ENCODE peak calls at places on chromosomes 3 and 15, in eight cellular contexts. H, I, Q, V, D, F, G and O are unnamed samples.

GRCh38 chr3:192864943-192865342 is 52.7 kb downstream of the MB21D2 start:
- DNase-seq in H (no peak), I (peak), Q (no peak), V (no peak), D (no peak), F (no peak), G (no peak), O (no peak)

GRCh38 chr3:194587438-194587931 is 45.7 kb downstream of the TMEM44 start:
- DNase-seq in H (no peak), I (peak), Q (no peak), V (no peak), D (peak), F (no peak), G (peak), O (no peak)

GRCh38 chr15:25170113-25170731 is 215.4 kb downstream of the SNRPN start:
- DNase-seq in H (no peak), I (no peak), Q (no peak), V (no peak), D (no peak), F (no peak), G (peak), O (no peak)

GRCh38 chr3:172777901-172778300 is 27.4 kb downstream of the ECT2 start:
- DNase-seq in H (no peak), I (no peak), Q (no peak), V (no peak), D (no peak), F (no peak), G (no peak), O (no peak)

GRCh38 chr3:40713795-40714194 is 189.0 kb downstream of the ZNF621 start:
- DNase-seq in H (no peak), I (no peak), Q (no peak), V (no peak), D (no peak), F (no peak), G (no peak), O (no peak)

GRCh38 chr3:45154641-45155147 is 8.5 kb upstream of the CDCP1 start:
- DNase-seq in H (no peak), I (peak), Q (peak), V (no peak), D (peak), F (no peak), G (no peak), O (no peak)

GRCh38 chr3:44529927-44530326 is 25.1 kb upstream of the ZKSCAN7 start:
- DNase-seq in H (no peak), I (peak), Q (no peak), V (no peak), D (no peak), F (no peak), G (no peak), O (no peak)

GRCh38 chr15:75695634-75696302 is 16.9 kb downstream of the CSPG4 start:
- DNase-seq in H (no peak), I (no peak), Q (no peak), V (no peak), D (no peak), F (no peak), G (no peak), O (no peak)

GRCh38 chr3:126087552-126088175 is 3.7 kb upstream of the SLC41A3 start:
- DNase-seq in H (no peak), I (no peak), Q (no peak), V (peak), D (no peak), F (no peak), G (no peak), O (no peak)

GRCh38 chr3:7410782-7411181 is 549.9 kb downstream of the GRM7 start:
- DNase-seq in H (no peak), I (no peak), Q (no peak), V (no peak), D (no peak), F (no peak), G (no peak), O (no peak)

GRCh38 chr3:133292251-133292650 is 107.6 kb upstream of the BFSP2 start:
- DNase-seq in H (no peak), I (no peak), Q (no peak), V (no peak), D (no peak), F (no peak), G (no peak), O (no peak)

GRCh38 chr15:43912991-43913927 is 86.5 kb downstream of the WDR76 start:
- DNase-seq in H (peak), I (peak), Q (peak), V (no peak), D (peak), F (no peak), G (no peak), O (no peak)

GRCh38 chr15:40050788-40051615 is 12.0 kb upstream of the SRP14 start:
- DNase-seq in H (no peak), I (no peak), Q (no peak), V (peak), D (peak), F (no peak), G (peak), O (no peak)

GRCh38 chr3:4977001-4977888 is 2.0 kb upstream of the BHLHE40 start:
- DNase-seq in H (peak), I (peak), Q (no peak), V (peak), D (peak), F (peak), G (peak), O (peak)

GRCh38 chr3:131543714-131544113 is 40.9 kb upstream of the MRPL3 start:
- DNase-seq in H (peak), I (peak), Q (no peak), V (no peak), D (peak), F (peak), G (peak), O (no peak)

GRCh38 chr3:165852150-165852549 is 14.9 kb upstream of the BCHE start:
- DNase-seq in H (no peak), I (no peak), Q (no peak), V (no peak), D (no peak), F (no peak), G (no peak), O (no peak)

GRCh38 chr15:58357529-58358476 is 74.0 kb upstream of the LIPC start:
- DNase-seq in H (no peak), I (peak), Q (no peak), V (no peak), D (peak), F (no peak), G (no peak), O (peak)

GRCh38 chr15:85788796-85789495 is 5.8 kb downstream of the KLHL25 start:
- DNase-seq in H (no peak), I (no peak), Q (no peak), V (no peak), D (no peak), F (no peak), G (peak), O (no peak)

GRCh38 chr3:64327039-64327804 is 102.0 kb upstream of the PRICKLE2 start:
- DNase-seq in H (peak), I (peak), Q (no peak), V (no peak), D (no peak), F (no peak), G (no peak), O (no peak)

GRCh38 chr3:180358179-180358578 is 243.8 kb upstream of the TTC14 start:
- DNase-seq in H (peak), I (no peak), Q (no peak), V (no peak), D (peak), F (no peak), G (no peak), O (no peak)

GRCh38 chr3:32238816-32239637 is 547 bp downstream of the CMTM8 start:
- DNase-seq in H (peak), I (peak), Q (no peak), V (no peak), D (peak), F (no peak), G (no peak), O (peak)

GRCh38 chr15:40388941-40389823 is 6.7 kb downstream of the KNSTRN start:
- DNase-seq in H (no peak), I (peak), Q (no peak), V (no peak), D (no peak), F (no peak), G (peak), O (no peak)

GRCh38 chr15:68924866-68925599 is 5.3 kb upstream of the SPESP1 start:
- DNase-seq in H (peak), I (peak), Q (peak), V (peak), D (peak), F (no peak), G (peak), O (peak)

GRCh38 chr3:144923051-144923450 is 951.4 kb downstream of the DIPK2A start:
- DNase-seq in H (no peak), I (peak), Q (no peak), V (no peak), D (no peak), F (no peak), G (no peak), O (no peak)

GRCh38 chr15:91940466-91941381 is 87.2 kb downstream of the SLCO3A1 start:
- DNase-seq in H (no peak), I (no peak), Q (no peak), V (no peak), D (no peak), F (no peak), G (peak), O (no peak)

GRCh38 chr3:44355634-44356033 is 17.1 kb downstream of the TCAIM start:
- DNase-seq in H (peak), I (peak), Q (no peak), V (no peak), D (peak), F (peak), G (no peak), O (no peak)

GRCh38 chr3:151091685-151092352 is 6.4 kb downstream of the MED12L start:
- DNase-seq in H (no peak), I (no peak), Q (no peak), V (no peak), D (peak), F (no peak), G (no peak), O (no peak)

GRCh38 chr3:71301001-71301400 is 282.5 kb downstream of the FOXP1 start:
- DNase-seq in H (no peak), I (no peak), Q (no peak), V (no peak), D (no peak), F (no peak), G (no peak), O (no peak)

GRCh38 chr3:171459130-171459941 is 869 bp downstream of the TNIK start:
- DNase-seq in H (no peak), I (peak), Q (no peak), V (peak), D (peak), F (no peak), G (peak), O (peak)

GRCh38 chr3:100912571-100912970 is 80.7 kb downstream of the ABI3BP start:
- DNase-seq in H (no peak), I (no peak), Q (no peak), V (no peak), D (no peak), F (no peak), G (no peak), O (no peak)

GRCh38 chr3:55468251-55468650 is 18.9 kb downstream of the WNT5A start:
- DNase-seq in H (no peak), I (no peak), Q (no peak), V (no peak), D (peak), F (no peak), G (no peak), O (no peak)

GRCh38 chr15:78098131-78098755 is 5.9 kb downstream of the SH2D7 start:
- DNase-seq in H (no peak), I (no peak), Q (no peak), V (no peak), D (no peak), F (no peak), G (peak), O (no peak)

GRCh38 chr3:106302451-106303221 is 433.8 kb upstream of the CBLB start:
- DNase-seq in H (no peak), I (no peak), Q (no peak), V (no peak), D (no peak), F (no peak), G (no peak), O (peak)

GRCh38 chr3:35528728-35529127 is 110.6 kb upstream of the ARPP21 start:
- DNase-seq in H (no peak), I (no peak), Q (peak), V (no peak), D (peak), F (no peak), G (no peak), O (no peak)

GRCh38 chr3:157356541-157356940 is 80.1 kb upstream of the PTX3 start:
- DNase-seq in H (no peak), I (no peak), Q (no peak), V (no peak), D (no peak), F (no peak), G (no peak), O (no peak)

GRCh38 chr3:152183473-152183872 is 85.3 kb upstream of the MBNL1 start:
- DNase-seq in H (no peak), I (peak), Q (peak), V (peak), D (no peak), F (no peak), G (no peak), O (peak)

GRCh38 chr15:62698646-62699045 is 343.9 kb upstream of the TPM1 start:
- DNase-seq in H (no peak), I (no peak), Q (no peak), V (no peak), D (no peak), F (no peak), G (no peak), O (no peak)

GRCh38 chr15:69390575-69390974 is 23.6 kb upstream of the KIF23 start:
- DNase-seq in H (peak), I (no peak), Q (peak), V (no peak), D (peak), F (no peak), G (no peak), O (no peak)

GRCh38 chr3:13480340-13481318 is 523 bp downstream of the HDAC11 start:
- DNase-seq in H (no peak), I (no peak), Q (no peak), V (no peak), D (peak), F (no peak), G (peak), O (no peak)

GRCh38 chr3:9787714-9788113 is 4.6 kb downstream of the TADA3 start:
- DNase-seq in H (no peak), I (no peak), Q (no peak), V (no peak), D (peak), F (no peak), G (no peak), O (no peak)

GRCh38 chr3:58518304-58518789 is 18.6 kb downstream of the ACOX2 start:
- DNase-seq in H (no peak), I (no peak), Q (no peak), V (peak), D (no peak), F (no peak), G (no peak), O (no peak)

GRCh38 chr3:58521917-58522680 is 14.9 kb downstream of the ACOX2 start:
- DNase-seq in H (no peak), I (no peak), Q (no peak), V (peak), D (no peak), F (no peak), G (no peak), O (no peak)

GRCh38 chr3:58521002-58521670 is 15.9 kb downstream of the ACOX2 start:
- DNase-seq in H (no peak), I (no peak), Q (no peak), V (peak), D (no peak), F (no peak), G (no peak), O (no peak)

GRCh38 chr3:58520403-58520784 is 16.6 kb downstream of the ACOX2 start:
- DNase-seq in H (no peak), I (no peak), Q (no peak), V (no peak), D (no peak), F (no peak), G (no peak), O (no peak)

GRCh38 chr3:58519668-58520402 is 17.2 kb downstream of the ACOX2 start:
- DNase-seq in H (no peak), I (no peak), Q (no peak), V (no peak), D (no peak), F (no peak), G (no peak), O (no peak)
- H3K4me3 ChIP-seq in H (no peak), I (no peak), Q (no peak), V (no peak), D (no peak), F (no peak), G (no peak), O (no peak)

DNA sequence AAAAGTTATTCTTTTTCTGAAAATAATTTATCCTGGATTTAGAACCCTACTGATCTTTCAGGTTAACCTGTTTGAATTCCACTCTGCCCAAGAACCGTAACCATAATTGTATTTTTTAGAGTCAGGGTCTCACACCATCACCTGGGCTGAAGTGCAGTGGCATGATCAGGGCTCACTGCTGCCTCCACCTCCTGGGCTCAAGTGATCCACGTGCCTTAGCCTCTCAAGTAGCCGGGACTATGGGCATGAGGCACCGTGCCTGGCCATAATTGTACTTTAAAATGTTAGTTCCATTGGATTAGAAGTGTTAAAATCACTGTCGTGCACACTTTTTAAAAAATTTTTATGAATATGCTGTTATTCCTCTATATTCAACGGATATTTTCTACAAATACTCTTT is 1.0 kb upstream of the MTMR10 start:
- DNase-seq in H (no peak), I (no peak), Q (no peak), V (no peak), D (no peak), F (no peak), G (peak), O (no peak)
- H3K4me3 ChIP-seq in H (peak), I (peak), Q (peak), V (peak), D (peak), F (peak), G (peak), O (no peak)

DNA sequence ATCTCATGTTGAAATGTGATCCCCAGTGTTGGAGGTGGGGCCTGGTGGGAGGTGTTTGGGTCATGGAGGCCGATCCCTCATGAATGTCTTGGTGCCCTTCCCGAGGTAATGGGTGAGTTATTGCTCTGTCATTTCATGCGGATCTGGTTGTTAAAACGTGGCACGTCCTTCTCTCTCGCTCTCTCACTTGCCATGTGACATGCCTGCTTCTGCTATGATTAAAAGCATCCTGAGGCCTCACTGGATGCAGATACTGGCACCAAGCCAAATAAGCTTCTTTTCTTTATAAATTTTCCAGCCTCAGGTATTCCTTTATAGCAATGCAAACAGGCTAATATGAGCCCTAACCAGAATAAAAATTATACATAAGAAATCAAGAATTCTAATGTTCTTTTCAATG is 31.7 kb upstream of the HACD2 start:
- DNase-seq in H (no peak), I (no peak), Q (no peak), V (no peak), D (no peak), F (no peak), G (no peak), O (no peak)
- H3K4me3 ChIP-seq in H (no peak), I (no peak), Q (no peak), V (no peak), D (no peak), F (no peak), G (no peak), O (no peak)

GRCh38 chr15:52441846-52442245 is 86.8 kb downstream of the MYO5A start:
- DNase-seq in H (no peak), I (peak), Q (no peak), V (no peak), D (peak), F (no peak), G (no peak), O (no peak)
- H3K4me3 ChIP-seq in H (no peak), I (no peak), Q (no peak), V (no peak), D (no peak), F (no peak), G (no peak), O (no peak)

GRCh38 chr3:169668957-169669681 is 5.6 kb upstream of the MECOM start:
- DNase-seq in H (peak), I (peak), Q (no peak), V (peak), D (peak), F (peak), G (peak), O (peak)
- H3K4me3 ChIP-seq in H (peak), I (peak), Q (peak), V (peak), D (peak), F (peak), G (peak), O (no peak)

GRCh38 chr3:46986782-46987484 is 7.5 kb downstream of the NBEAL2 start:
- DNase-seq in H (no peak), I (no peak), Q (no peak), V (peak), D (no peak), F (no peak), G (no peak), O (no peak)
- H3K4me3 ChIP-seq in H (no peak), I (no peak), Q (no peak), V (no peak), D (no peak), F (no peak), G (no peak), O (peak)

GRCh38 chr15:94351121-94351520 is 119.8 kb downstream of the MCTP2 start:
- DNase-seq in H (no peak), I (no peak), Q (no peak), V (no peak), D (no peak), F (no peak), G (no peak), O (no peak)

GRCh38 chr15:94348084-94348483 is 116.7 kb downstream of the MCTP2 start:
- DNase-seq in H (no peak), I (no peak), Q (no peak), V (no peak), D (no peak), F (no peak), G (no peak), O (no peak)

DNA sequence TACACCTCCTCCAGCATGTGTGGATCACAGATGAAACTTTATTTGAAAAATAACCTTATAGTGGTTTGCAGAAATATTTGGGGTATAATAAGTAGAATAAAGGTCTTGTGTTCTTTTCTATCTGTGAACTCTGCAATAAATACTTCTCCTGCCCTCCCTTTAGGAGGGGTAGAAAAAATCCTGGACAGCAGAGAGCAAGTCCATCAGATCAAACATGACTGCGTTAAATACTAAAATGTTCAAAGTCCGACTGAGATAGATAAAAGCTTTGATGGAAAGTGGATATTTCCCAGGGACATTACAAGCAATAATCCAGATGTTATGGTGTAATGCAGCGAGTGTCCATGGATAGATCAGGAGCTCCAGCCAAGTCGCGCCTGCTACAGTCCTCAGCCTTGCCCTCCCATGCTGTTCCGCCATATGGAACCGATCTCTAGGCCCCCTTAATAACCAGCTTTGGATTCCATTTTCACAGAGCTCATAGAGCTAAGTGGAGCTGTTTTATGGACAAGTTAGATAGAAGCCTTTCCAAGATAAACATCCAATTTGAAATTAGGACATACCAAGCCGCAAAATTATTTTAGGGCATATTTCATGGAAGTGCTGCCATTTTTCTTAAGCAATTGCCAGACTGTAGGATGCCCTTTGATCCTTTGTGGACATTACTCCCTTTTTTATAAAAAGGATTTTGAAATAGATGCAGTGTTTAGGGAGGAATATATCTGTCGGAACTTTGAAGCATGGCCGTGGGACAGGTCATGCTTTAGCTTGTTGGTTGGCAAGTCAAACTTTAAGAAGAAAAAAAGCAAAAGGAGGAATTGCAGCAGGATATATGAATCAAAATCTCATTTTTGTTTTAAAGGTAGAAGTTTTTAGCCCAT is 121.8 kb downstream of the MCTP2 start:
- DNase-seq in H (no peak), I (peak), Q (no peak), V (no peak), D (no peak), F (no peak), G (peak), O (no peak)
- H3K4me3 ChIP-seq in H (no peak), I (no peak), Q (no peak), V (no peak), D (no peak), F (no peak), G (no peak), O (no peak)

GRCh38 chr15:77071338-77072223 is 672 bp upstream of the TSPAN3 start:
- DNase-seq in H (no peak), I (no peak), Q (no peak), V (no peak), D (no peak), F (no peak), G (no peak), O (no peak)
- H3K4me3 ChIP-seq in H (peak), I (no peak), Q (no peak), V (no peak), D (no peak), F (peak), G (peak), O (peak)